ENCODE peak calls at places on chromosomes 2 and 18, in ten cellular contexts. H is fibroblast of lung, L is foreskin fibroblast, O is psoas muscle, N is kidney, I is lower leg skin, E is upper lobe of right lung, P is body of pancreas, C is pancreas, B is A673. M is an unnamed sample.
A peak's percentile ranks its signal among the peaks of the same experiment; 100 is the strongest.

GRCh38 chr2:156396126-156396525 is 40.1 kb upstream of the GPD2 start:
- DNase-seq in B (no peak), L (no peak), P (no peak), E (no peak), C (no peak), N (no peak), H (no peak), I (no peak), O (no peak), M (peak; percentile 68)

GRCh38 chr18:49566217-49566616 is 4.4 kb downstream of the LIPG start:
- DNase-seq in I (no peak), H (no peak), P (no peak), O (no peak), C (no peak), L (no peak), E (no peak), N (no peak), B (no peak), M (no peak)

GRCh38 chr2:68536000-68536399 is 68.6 kb downstream of the APLF start:
- DNase-seq in N (no peak), C (no peak), P (no peak), I (no peak), O (no peak), L (no peak), B (no peak), E (no peak), H (no peak), M (no peak)

GRCh38 chr2:46091004-46091403 is 206.2 kb upstream of the EPAS1 start:
- DNase-seq in I (no peak), O (no peak), E (no peak), L (no peak), H (no peak), C (no peak), B (no peak), P (no peak), N (no peak), M (no peak)

GRCh38 chr2:80392446-80392845 is 87.9 kb upstream of the LRRTM1 start:
- DNase-seq in O (no peak), P (no peak), I (no peak), B (no peak), E (no peak), H (no peak), N (no peak), C (no peak), L (no peak), M (no peak)

GRCh38 chr2:201923436-201923975 is 110.1 kb upstream of the FZD7 start:
- DNase-seq in E (no peak), B (no peak), C (no peak), I (no peak), P (no peak), L (no peak), O (no peak), H (no peak), N (no peak), M (no peak)

GRCh38 chr18:54983041-54983686 is 23.9 kb upstream of the CCDC68 start:
- DNase-seq in O (no peak), N (no peak), H (peak; percentile 84), E (no peak), P (no peak), I (no peak), B (peak; percentile 75), L (peak; percentile 44), C (no peak), M (peak; percentile 42)

GRCh38 chr2:68282814-68283812 is 30.8 kb upstream of the PPP3R1 start:
- DNase-seq in B (peak; percentile 33), N (no peak), H (peak; percentile 60), P (no peak), O (no peak), E (no peak), I (no peak), C (no peak), L (peak; percentile 23), M (peak; percentile 66)

GRCh38 chr2:109727929-109728447 is 66.1 kb upstream of the RGPD5 start:
- DNase-seq in O (no peak), C (no peak), H (no peak), B (no peak), L (no peak), P (no peak), N (no peak), E (peak; percentile 13), I (peak; percentile 17), M (no peak)

GRCh38 chr18:76209597-76209996 is 285.4 kb downstream of the ZNF516 start:
- DNase-seq in B (no peak), N (no peak), O (no peak), P (no peak), I (no peak), H (peak; percentile 45), E (no peak), L (peak; percentile 40), C (no peak), M (no peak)

GRCh38 chr2:173750332-173750731 is 214.8 kb downstream of the SP3 start:
- DNase-seq in P (no peak), N (no peak), E (no peak), H (peak; percentile 46), C (no peak), B (peak; percentile 78), O (no peak), L (peak; percentile 24), I (no peak), M (no peak)

GRCh38 chr2:173751245-173751975 is 213.8 kb downstream of the SP3 start:
- DNase-seq in N (no peak), L (no peak), I (no peak), C (no peak), O (no peak), E (no peak), P (no peak), B (no peak), H (no peak), M (no peak)

GRCh38 chr2:173753441-173753840 is 211.7 kb downstream of the SP3 start:
- DNase-seq in P (no peak), B (no peak), N (no peak), C (no peak), I (no peak), E (no peak), H (no peak), L (no peak), O (no peak), M (no peak)

GRCh38 chr2:173750831-173751230 is 214.3 kb downstream of the SP3 start:
- DNase-seq in H (no peak), E (no peak), I (no peak), P (no peak), L (no peak), N (no peak), O (no peak), C (no peak), B (no peak), M (no peak)

GRCh38 chr2:173752152-173752551 is 213.0 kb downstream of the SP3 start:
- DNase-seq in E (no peak), H (peak; percentile 39), P (no peak), C (no peak), N (no peak), O (no peak), L (peak; percentile 3), B (peak; percentile 28), I (no peak), M (no peak)
- TF ChIP-seq CTCF in E (no peak), H (peak; percentile 37), P (no peak), C (no peak), N (no peak), O (no peak), L (peak; percentile 46), B (peak; percentile 44), I (no peak), M (no peak)

GRCh38 chr2:32811696-32812095 is 135.1 kb upstream of the LTBP1 start:
- DNase-seq in O (no peak), P (no peak), L (no peak), N (no peak), C (no peak), E (no peak), I (no peak), B (no peak), H (no peak), M (no peak)
- TF ChIP-seq CTCF in O (no peak), P (no peak), L (no peak), N (no peak), C (no peak), E (no peak), I (no peak), B (no peak), H (no peak), M (no peak)

GRCh38 chr18:47632970-47633635 is 297.4 kb downstream of the SMAD2 start:
- DNase-seq in H (no peak), E (no peak), C (no peak), P (no peak), L (no peak), N (no peak), O (no peak), B (no peak), I (no peak), M (no peak)
- TF ChIP-seq CTCF in H (no peak), E (no peak), C (no peak), P (no peak), L (no peak), N (no peak), O (no peak), B (no peak), I (no peak), M (no peak)

GRCh38 chr2:101725038-101725437 is 27.5 kb downstream of the MAP4K4 start:
- DNase-seq in I (no peak), O (no peak), P (no peak), N (no peak), B (no peak), C (no peak), L (no peak), H (no peak), E (no peak), M (no peak)

GRCh38 chr2:101724113-101724450 is 26.6 kb downstream of the MAP4K4 start:
- DNase-seq in L (no peak), E (no peak), I (no peak), O (no peak), B (no peak), C (no peak), P (no peak), H (no peak), N (no peak), M (no peak)

GRCh38 chr2:101723366-101724112 is 26.0 kb downstream of the MAP4K4 start:
- DNase-seq in E (no peak), N (no peak), L (no peak), O (no peak), I (no peak), B (no peak), P (no peak), C (no peak), H (no peak), M (no peak)

GRCh38 chr2:101722878-101723277 is 25.4 kb downstream of the MAP4K4 start:
- DNase-seq in H (no peak), N (no peak), P (no peak), O (no peak), C (no peak), I (no peak), B (no peak), L (no peak), E (no peak), M (no peak)

DNA sequence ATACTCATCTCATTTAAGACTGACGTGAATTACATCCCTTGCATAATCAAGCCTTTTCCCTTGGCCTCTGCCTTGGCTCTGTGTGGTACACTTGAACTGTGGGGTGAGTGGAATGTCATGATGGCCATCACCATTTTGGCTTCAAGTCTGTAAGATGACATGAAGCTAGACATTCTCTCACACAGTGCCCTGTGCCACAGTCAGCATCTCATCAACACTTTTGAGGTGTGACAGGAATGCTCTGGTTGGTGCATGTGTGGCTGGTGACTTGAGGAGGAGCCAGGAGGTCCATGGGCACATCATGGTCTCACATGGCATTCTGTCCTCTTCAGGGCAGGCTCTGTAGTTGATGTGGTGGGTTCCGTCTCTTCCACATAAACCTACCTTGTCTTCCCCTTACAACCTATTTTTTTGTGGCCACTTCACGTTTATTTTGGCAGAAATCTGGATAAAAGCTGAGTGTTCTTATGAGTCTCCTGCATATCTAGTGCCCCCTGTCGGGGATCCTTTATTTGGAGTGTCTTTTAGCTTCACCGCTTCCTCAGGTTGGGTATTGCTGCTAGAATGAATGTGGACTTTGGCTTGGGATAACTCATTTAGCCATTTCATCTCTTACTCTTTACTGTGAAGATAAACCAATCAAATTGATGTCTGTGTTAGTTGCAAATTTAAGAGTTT is 28.1 kb downstream of the MAP4K4 start:
- DNase-seq in E (no peak), L (no peak), P (peak; percentile 13), H (no peak), N (no peak), B (no peak), O (no peak), I (no peak), C (no peak), M (no peak)
- TF ChIP-seq CTCF in E (no peak), L (no peak), P (peak; percentile 17), H (no peak), N (peak; percentile 3), B (peak; percentile 47), O (no peak), I (no peak), C (no peak), M (no peak)